ENCODE peak calls at places on chromosome 2, in seven cellular contexts. E is sciatic nerve, Y is posterior cingulate gyrus, W is bronchial epithelial cell, N is GM10248, H is putamen, A is RWPE1. R is an unnamed sample.
A peak's percentile ranks its signal among the peaks of the same experiment; 100 is the strongest.

GRCh38 chr2:12816379-12817306 is 99.9 kb downstream of the TRIB2 start:
- DNase-seq in N (no peak), A (peak; percentile 71), E (no peak), Y (no peak), H (no peak), W (peak; percentile 92), R (no peak)

GRCh38 chr2:6214471-6214870 is 522.3 kb downstream of the SOX11 start:
- DNase-seq in A (no peak), E (no peak), Y (no peak), H (no peak), W (no peak), N (peak; percentile 28), R (no peak)

GRCh38 chr2:231390667-231391066 is 4.8 kb upstream of the B3GNT7 start:
- DNase-seq in Y (no peak), E (no peak), H (no peak), N (no peak), A (no peak), W (no peak), R (no peak)

GRCh38 chr2:138182913-138183312 is 218.6 kb downstream of the HNMT start:
- DNase-seq in Y (no peak), A (no peak), N (no peak), E (no peak), W (no peak), H (no peak), R (no peak)

GRCh38 chr2:102256281-102256680 is 55.1 kb upstream of the IL1RL1 start:
- DNase-seq in Y (no peak), W (no peak), N (no peak), E (no peak), H (no peak), A (no peak), R (no peak)

GRCh38 chr2:37648316-37649011 is 23.0 kb downstream of the CDC42EP3 start:
- DNase-seq in W (no peak), A (no peak), Y (peak; percentile 37), E (peak; percentile 66), H (no peak), N (no peak), R (no peak)

GRCh38 chr2:161555826-161556225 is 68.4 kb upstream of the SLC4A10 start:
- DNase-seq in H (no peak), A (no peak), N (no peak), W (peak; percentile 5), Y (no peak), E (no peak), R (no peak)

GRCh38 chr2:196131384-196131861 is 40.0 kb downstream of the STK17B start:
- DNase-seq in Y (no peak), E (no peak), N (no peak), A (no peak), H (no peak), W (peak; percentile 50), R (no peak)

GRCh38 chr2:88136817-88137216 is 9.0 kb upstream of the FABP1 start:
- DNase-seq in A (no peak), E (no peak), N (no peak), W (no peak), H (peak; percentile 81), Y (no peak), R (peak; percentile 53)

GRCh38 chr2:240230424-240230945 is 90.0 kb upstream of the OTOS start:
- DNase-seq in E (no peak), Y (no peak), H (no peak), N (no peak), W (no peak), A (no peak), R (no peak)

GRCh38 chr2:168171069-168171762 is 76.2 kb downstream of the STK39 start:
- DNase-seq in H (no peak), W (no peak), N (no peak), E (no peak), A (no peak), Y (peak; percentile 37), R (no peak)

GRCh38 chr2:189208254-189208653 is 28.7 kb upstream of the COL5A2 start:
- DNase-seq in W (no peak), E (no peak), N (no peak), Y (no peak), A (no peak), H (no peak), R (no peak)

GRCh38 chr2:190335225-190335559 is 8.2 kb upstream of the INPP1 start:
- DNase-seq in Y (no peak), E (no peak), W (no peak), A (no peak), N (no peak), H (no peak), R (no peak)

GRCh38 chr2:166675553-166675952 is 181.5 kb upstream of the SCN7A start:
- DNase-seq in Y (no peak), E (no peak), H (no peak), A (no peak), W (no peak), N (no peak), R (no peak)

GRCh38 chr2:207836526-207837133 is 66.9 kb upstream of the FZD5 start:
- DNase-seq in E (no peak), W (no peak), A (no peak), N (no peak), Y (no peak), H (no peak), R (peak; percentile 37)

GRCh38 chr2:10222-10875 is 36.0 kb downstream of the FAM110C start:
- DNase-seq in W (no peak), N (no peak), H (no peak), A (no peak), Y (no peak), E (no peak), R (no peak)

GRCh38 chr2:27150639-27151230 is 1.9 kb downstream of the TCF23 start:
- DNase-seq in Y (no peak), A (no peak), H (no peak), W (no peak), N (no peak), E (peak; percentile 22), R (no peak)

R was measured in midbrain.